ENCODE peak calls at places on chromosomes 4 and X, in nine cellular contexts. O, Q, N, E, B, L, P, D and J are unnamed samples.
A peak's percentile ranks its signal among the peaks of the same experiment; 100 is the strongest.

GRCh38 chrX:146055733-146056132 is 238.1 kb downstream of the SLITRK2 start:
- DNase-seq in O (no peak), Q (no peak), N (no peak), E (no peak), B (no peak), L (no peak), P (no peak), D (no peak), J (no peak)

GRCh38 chrX:119654112-119654531 is 38.8 kb downstream of the SEPTIN6 start:
- DNase-seq in O (peak; percentile 53), Q (no peak), N (peak; percentile 65), E (peak; percentile 87), B (no peak), L (no peak), P (peak; percentile 54), D (no peak), J (peak; percentile 21)

GRCh38 chr4:150256841-150257273 is 178.6 kb downstream of the DCLK2 start:
- DNase-seq in O (no peak), Q (peak; percentile 33), N (no peak), E (no peak), B (no peak), L (no peak), P (no peak), D (no peak), J (no peak)

GRCh38 chr4:183658362-183659028 is 490 bp downstream of the RWDD4 start:
- DNase-seq in O (peak; percentile 64), Q (no peak), N (peak; percentile 25), E (peak; percentile 67), B (peak; percentile 5), L (peak; percentile 63), P (peak; percentile 10), D (no peak), J (peak; percentile 25)

GRCh38 chrX:132270699-132271098 is 51.5 kb upstream of the RAP2C start:
- DNase-seq in O (no peak), Q (no peak), N (peak; percentile 27), E (peak; percentile 88), B (no peak), L (no peak), P (peak; percentile 81), D (peak; percentile 88), J (no peak)

GRCh38 chrX:17024896-17025295 is 78.4 kb downstream of the REPS2 start:
- DNase-seq in O (no peak), Q (no peak), N (no peak), E (no peak), B (no peak), L (no peak), P (no peak), D (no peak), J (no peak)

GRCh38 chr4:87353592-87353991 is 30.9 kb upstream of the HSD17B13 start:
- DNase-seq in O (no peak), Q (peak; percentile 13), N (peak; percentile 24), E (peak; percentile 70), B (peak; percentile 48), L (no peak), P (peak; percentile 48), D (no peak), J (peak; percentile 71)

GRCh38 chr4:80407246-80407645 is 71.7 kb downstream of the CFAP299 start:
- DNase-seq in O (no peak), Q (no peak), N (no peak), E (peak; percentile 62), B (no peak), L (no peak), P (peak; percentile 88), D (no peak), J (no peak)

GRCh38 chr4:127732623-127733199 is 2.5 kb downstream of the SLC25A31 start:
- DNase-seq in O (no peak), Q (no peak), N (no peak), E (no peak), B (peak; percentile 33), L (no peak), P (peak; percentile 60), D (no peak), J (no peak)

GRCh38 chr4:47054130-47054529 is 22.8 kb downstream of the GABRB1 start:
- DNase-seq in O (no peak), Q (no peak), N (no peak), E (no peak), B (no peak), L (no peak), P (no peak), D (no peak), J (no peak)

GRCh38 chr4:140309124-140309870 is 64.1 kb upstream of the SCOC start:
- DNase-seq in O (no peak), Q (no peak), N (no peak), E (no peak), B (peak; percentile 1), L (no peak), P (peak; percentile 72), D (no peak), J (no peak)

GRCh38 chr4:93828830-93829530 is 427 bp downstream of the ATOH1 start:
- DNase-seq in O (no peak), Q (no peak), N (peak; percentile 16), E (no peak), B (no peak), L (no peak), P (no peak), D (no peak), J (peak; percentile 15)

GRCh38 chrX:69238153-69238959 is 73.1 kb upstream of the PJA1 start:
- DNase-seq in O (no peak), Q (no peak), N (no peak), E (peak; percentile 80), B (no peak), L (no peak), P (no peak), D (peak; percentile 76), J (peak; percentile 3)

GRCh38 chrX:132395059-132395458 is 93.8 kb downstream of the MBNL3 start:
- DNase-seq in O (no peak), Q (no peak), N (no peak), E (no peak), B (no peak), L (no peak), P (no peak), D (no peak), J (no peak)

GRCh38 chr4:145545538-145546224 is 64.0 kb downstream of the SMAD1 start:
- DNase-seq in O (no peak), Q (peak; percentile 10), N (no peak), E (no peak), B (peak; percentile 55), L (no peak), P (peak; percentile 98), D (no peak), J (peak; percentile 76)

GRCh38 chr4:72909461-72909860 is 160.1 kb downstream of the COX18 start:
- DNase-seq in O (no peak), Q (no peak), N (no peak), E (no peak), B (no peak), L (no peak), P (no peak), D (no peak), J (peak; percentile 60)

GRCh38 chr4:138448169-138448568 is 206.0 kb upstream of the SLC7A11 start:
- DNase-seq in O (no peak), Q (no peak), N (no peak), E (no peak), B (no peak), L (no peak), P (no peak), D (no peak), J (no peak)

GRCh38 chr4:142497606-142498005 is 348.5 kb downstream of the INPP4B start:
- DNase-seq in O (no peak), Q (no peak), N (no peak), E (no peak), B (no peak), L (no peak), P (no peak), D (no peak), J (no peak)

GRCh38 chr4:167233523-167234387 is 539 bp downstream of the SPOCK3 start:
- DNase-seq in O (peak; percentile 15), Q (no peak), N (no peak), E (no peak), B (peak; percentile 1), L (no peak), P (no peak), D (no peak), J (no peak)

GRCh38 chr4:168367065-168367464 is 48.5 kb upstream of the DDX60 start:
- DNase-seq in O (no peak), Q (no peak), N (no peak), E (no peak), B (no peak), L (no peak), P (no peak), D (no peak), J (no peak)

GRCh38 chr4:62135565-62136156 is 935.5 kb downstream of the ADGRL3 start:
- DNase-seq in O (no peak), Q (no peak), N (no peak), E (no peak), B (no peak), L (no peak), P (no peak), D (no peak), J (no peak)

GRCh38 chrX:100870527-100870926 is 3.6 kb downstream of the NOX1 start:
- DNase-seq in O (no peak), Q (no peak), N (no peak), E (no peak), B (peak; percentile 17), L (no peak), P (no peak), D (no peak), J (no peak)

GRCh38 chr4:102554482-102554881 is 53.3 kb downstream of the NFKB1 start:
- DNase-seq in O (no peak), Q (no peak), N (peak; percentile 49), E (peak; percentile 72), B (no peak), L (no peak), P (peak; percentile 92), D (no peak), J (peak; percentile 16)

GRCh38 chrX:47540754-47541538 is 20.1 kb upstream of the ARAF start:
- DNase-seq in O (peak; percentile 70), Q (peak; percentile 49), N (peak; percentile 82), E (peak; percentile 93), B (peak; percentile 91), L (peak; percentile 84), P (peak; percentile 92), D (peak; percentile 88), J (peak; percentile 74)
- TF ChIP-seq POLR2A in O (peak; percentile 53), Q (peak; percentile 40), N (peak; percentile 38), E (no peak), B (peak; percentile 33), L (peak; percentile 59), P (no peak), D (no peak), J (peak; percentile 66)

GRCh38 chr4:119139316-119139715 is 3.7 kb downstream of the MYOZ2 start:
- DNase-seq in O (no peak), Q (no peak), N (no peak), E (no peak), B (no peak), L (no peak), P (no peak), D (no peak), J (no peak)
- H3K4me3 ChIP-seq in O (no peak overlapping the region), Q (no peak overlapping the region), N (peak overlapping the region; percentile 39), E (no peak overlapping the region), B (no peak overlapping the region), L (no peak overlapping the region), P (no peak overlapping the region), D (no peak overlapping the region), J (no peak overlapping the region)

GRCh38 chr4:113979157-113979972 is at the start of gene ARSJ:
- DNase-seq in O (peak; percentile 82), Q (peak; percentile 25), N (peak; percentile 51), E (peak; percentile 81), B (peak; percentile 58), L (peak; percentile 73), P (peak; percentile 88), D (peak; percentile 87), J (peak; percentile 45)
- TF ChIP-seq POLR2A in O (peak; percentile 22), Q (no peak), N (peak; percentile 19), E (peak; percentile 21), B (no peak), L (peak; percentile 71), P (peak; percentile 74), D (no peak), J (peak; percentile 12)

GRCh38 chr4:158032733-158033415 is 140.0 kb downstream of the GASK1B start:
- DNase-seq in O (no peak), Q (no peak), N (no peak), E (no peak), B (no peak), L (no peak), P (no peak), D (no peak), J (no peak)
- H3K4me3 ChIP-seq in O (no peak overlapping the region), Q (no peak overlapping the region), N (no peak overlapping the region), E (no peak overlapping the region), B (no peak overlapping the region), L (no peak overlapping the region), P (no peak overlapping the region), D (no peak overlapping the region), J (no peak overlapping the region)